ENCODE peak calls at places on chromosome 4, in nine cellular contexts. H is cardiac fibroblast, A is KG1, O is amniotic stem cell, S is NCI-H345, T is kidney, Y is mesendoderm, V is M059J, X is NCI-H1105. G is an unnamed sample.

GRCh38 chr4:129344058-129344457 is 248.1 kb downstream of the C4orf33 start:
- DNase-seq in V (peak; percentile 41), H (peak; percentile 61), X (no peak), A (peak; percentile 8), Y (peak; percentile 31), O (no peak), T (no peak), S (peak; percentile 20), G (no peak)

GRCh38 chr4:5962416-5962815 is 55.8 kb downstream of the C4orf50 start:
- DNase-seq in O (no peak), A (no peak), Y (no peak), H (no peak), S (no peak), T (no peak), X (no peak), V (no peak), G (no peak)

GRCh38 chr4:26410385-26411293 is 79.6 kb downstream of the CCKAR start:
- DNase-seq in Y (peak; percentile 62), S (peak; percentile 36), A (peak; percentile 4), V (peak; percentile 72), T (no peak), O (no peak), H (peak; percentile 77), X (no peak), G (peak; percentile 32)

GRCh38 chr4:185797018-185797417 is 15.0 kb downstream of the SORBS2 start:
- DNase-seq in H (no peak), V (no peak), O (no peak), T (no peak), S (no peak), Y (no peak), X (no peak), A (no peak), G (no peak)

GRCh38 chr4:162274354-162274753 is 110.6 kb upstream of the FSTL5 start:
- DNase-seq in S (no peak), V (peak; percentile 3), O (no peak), T (no peak), A (no peak), H (no peak), X (no peak), Y (no peak), G (no peak)

GRCh38 chr4:73853246-73853704 is at the start of gene PF4V1:
- DNase-seq in X (no peak), V (no peak), S (no peak), Y (peak; percentile 13), H (no peak), T (peak; percentile 84), O (no peak), A (no peak), G (no peak)

GRCh38 chr4:110926841-110927400 is 304.0 kb upstream of the PITX2 start:
- DNase-seq in S (no peak), O (no peak), A (no peak), Y (no peak), T (no peak), H (no peak), X (no peak), V (peak; percentile 7), G (no peak)

GRCh38 chr4:37664696-37665095 is 21.5 kb downstream of the RELL1 start:
- DNase-seq in O (no peak), H (no peak), X (no peak), Y (peak; percentile 82), S (no peak), A (no peak), V (no peak), T (no peak), G (no peak)

GRCh38 chr4:102438873-102439614 is 62.1 kb upstream of the NFKB1 start:
- DNase-seq in S (no peak), X (peak; percentile 17), Y (peak; percentile 54), O (peak; percentile 58), A (no peak), H (peak; percentile 99), T (no peak), V (peak; percentile 84), G (no peak)

G was measured in GF-D8.